ENCODE peak calls at places on chromosomes 4 and X, in seven cellular contexts. X is AG08396; Q is neural crest cell; C is stimulated activated CD4-positive, alpha-beta T cell treated with anti-CD3 and anti-CD28 coated beads, Interleukin-1b, Interleukin-23, amount 100 ng/mL, for 24 hours; E is CD4-positive, alpha-beta memory T cell; I is hypothalamus; V is tibial nerve. W is an unnamed sample.

GRCh38 chr4:89303177-89303576 is 4.4 kb downstream of the GPRIN3 start:
- DNase-seq in X (no peak), Q (no peak), C (no peak), E (peak), I (no peak), V (no peak), W (no peak)

GRCh38 chrX:12825801-12826200 is 34.6 kb downstream of the PRPS2 start:
- DNase-seq in X (peak), Q (no peak), C (no peak), E (no peak), I (no peak), V (no peak), W (peak)

GRCh38 chr4:153809307-153809706 is 20.4 kb upstream of the SFRP2 start:
- DNase-seq in X (no peak), Q (no peak), C (no peak), E (peak), I (no peak), V (no peak), W (no peak)

GRCh38 chrX:107574054-107574683 is 54.1 kb upstream of the PRPS1 start:
- DNase-seq in X (no peak), Q (no peak), C (no peak), E (no peak), I (no peak), V (no peak), W (peak)

GRCh38 chr4:170391066-170391754 is 301.5 kb upstream of the AADAT start:
- DNase-seq in X (no peak), Q (no peak), C (no peak), E (no peak), I (no peak), V (no peak), W (peak)

GRCh38 chr4:112531146-112531545 is 15.2 kb upstream of the NEUROG2 start:
- DNase-seq in X (no peak), Q (no peak), C (no peak), E (no peak), I (no peak), V (no peak), W (no peak)

GRCh38 chr4:102787096-102787867 is 26.5 kb upstream of the MANBA start:
- DNase-seq in X (no peak), Q (no peak), C (no peak), E (no peak), I (no peak), V (no peak), W (peak)

GRCh38 chrX:150506486-150506885 is 61.9 kb upstream of the MTM1 start:
- DNase-seq in X (no peak), Q (no peak), C (no peak), E (no peak), I (no peak), V (no peak), W (no peak)

GRCh38 chrX:153768311-153769157 is 4.5 kb downstream of the PLXNB3 start:
- DNase-seq in X (peak), Q (no peak), C (no peak), E (no peak), I (no peak), V (no peak), W (no peak)

GRCh38 chrX:3598696-3599095 is 114.8 kb downstream of the PRKX start:
- DNase-seq in X (no peak), Q (no peak), C (no peak), E (no peak), I (no peak), V (no peak), W (no peak)

GRCh38 chr4:55989716-55990115 is 41.0 kb downstream of the CEP135 start:
- DNase-seq in X (no peak), Q (no peak), C (no peak), E (no peak), I (no peak), V (no peak), W (no peak)

GRCh38 chr4:16721618-16722291 is 176.7 kb downstream of the LDB2 start:
- DNase-seq in X (peak), Q (no peak), C (no peak), E (no peak), I (no peak), V (no peak), W (peak)

GRCh38 chr4:188023682-188024081 is 28.1 kb downstream of the ZFP42 start:
- DNase-seq in X (no peak), Q (no peak), C (no peak), E (no peak), I (no peak), V (no peak), W (no peak)

GRCh38 chr4:163404570-163404969 is 60.9 kb downstream of the NPY5R start:
- DNase-seq in X (no peak), Q (no peak), C (no peak), E (no peak), I (no peak), V (no peak), W (peak)

GRCh38 chr4:29046166-29046565 is 1674.0 kb upstream of the PCDH7 start:
- DNase-seq in X (no peak), Q (no peak), C (no peak), E (no peak), I (peak), V (no peak), W (peak)

GRCh38 chr4:25477251-25477650 is 100.2 kb downstream of the ANAPC4 start:
- DNase-seq in X (no peak), Q (no peak), C (no peak), E (no peak), I (no peak), V (no peak), W (no peak)

GRCh38 chrX:16144420-16144819 is 21.1 kb downstream of the GRPR start:
- DNase-seq in X (no peak), Q (no peak), C (no peak), E (no peak), I (no peak), V (no peak), W (no peak)

GRCh38 chr4:52641853-52642563 is 17.1 kb downstream of the USP46 start:
- DNase-seq in X (no peak), Q (no peak), C (no peak), E (no peak), I (no peak), V (no peak), W (peak)

GRCh38 chrX:14497184-14497666 is 32.1 kb upstream of the GLRA2 start:
- DNase-seq in X (peak), Q (no peak), C (no peak), E (peak), I (no peak), V (no peak), W (peak)

GRCh38 chr4:147236806-147237205 is 244.1 kb upstream of the EDNRA start:
- DNase-seq in X (no peak), Q (no peak), C (no peak), E (no peak), I (no peak), V (no peak), W (no peak)

GRCh38 chrX:40552768-40553167 is 28.0 kb upstream of the ATP6AP2 start:
- DNase-seq in X (no peak), Q (no peak), C (no peak), E (no peak), I (no peak), V (no peak), W (peak)

GRCh38 chr4:25245181-25245580 is 11.3 kb downstream of the PI4K2B start:
- DNase-seq in X (no peak), Q (no peak), C (no peak), E (no peak), I (no peak), V (no peak), W (no peak)

GRCh38 chr4:81826817-81827424 is 355.2 kb upstream of the RASGEF1B start:
- DNase-seq in X (no peak), Q (no peak), C (no peak), E (no peak), I (no peak), V (no peak), W (no peak)

GRCh38 chr4:10259976-10260375 is 143.4 kb upstream of the WDR1 start:
- DNase-seq in X (no peak), Q (no peak), C (no peak), E (no peak), I (no peak), V (no peak), W (no peak)

GRCh38 chr4:183173580-183174526 is 74.8 kb downstream of the WWC2 start:
- DNase-seq in X (peak), Q (no peak), C (no peak), E (no peak), I (no peak), V (no peak), W (peak)

GRCh38 chr4:9964884-9965283 is 56.4 kb downstream of the SLC2A9 start:
- DNase-seq in X (no peak), Q (no peak), C (no peak), E (no peak), I (no peak), V (peak), W (no peak)

GRCh38 chr4:134518574-134519217 is 317.1 kb upstream of the PABPC4L start:
- DNase-seq in X (no peak), Q (no peak), C (no peak), E (no peak), I (no peak), V (no peak), W (no peak)

GRCh38 chr4:165767671-165768070 is 105.4 kb upstream of the TLL1 start:
- DNase-seq in X (no peak), Q (no peak), C (no peak), E (no peak), I (no peak), V (no peak), W (no peak)

GRCh38 chr4:123673971-123674370 is 277.4 kb downstream of the SPRY1 start:
- DNase-seq in X (no peak), Q (no peak), C (no peak), E (no peak), I (no peak), V (no peak), W (peak)

GRCh38 chr4:56804551-56804950 is 16.9 kb downstream of the SPINK2 start:
- DNase-seq in X (no peak), Q (no peak), C (no peak), E (peak), I (no peak), V (no peak), W (peak)

GRCh38 chrX:50643525-50644137 is 170.4 kb downstream of the SHROOM4 start:
- DNase-seq in X (no peak), Q (no peak), C (no peak), E (no peak), I (no peak), V (no peak), W (no peak)

GRCh38 chr4:110249687-110250387 is 51.4 kb upstream of the ELOVL6 start:
- DNase-seq in X (no peak), Q (no peak), C (no peak), E (no peak), I (no peak), V (no peak), W (no peak)

GRCh38 chrX:47650164-47651042 is at the start of gene ELK1:
- DNase-seq in X (peak), Q (peak), C (peak), E (peak), I (peak), V (peak), W (peak)

GRCh38 chrX:108537005-108537404 is 97.4 kb downstream of the COL4A5 start:
- DNase-seq in X (peak), Q (peak), C (no peak), E (no peak), I (no peak), V (peak), W (peak)

GRCh38 chr4:184636144-184636543 is 13.1 kb downstream of the CASP3 start:
- DNase-seq in X (no peak), Q (no peak), C (no peak), E (no peak), I (no peak), V (no peak), W (no peak)

W was measured in astrocyte of the spinal cord.